ENCODE peak calls at places on chromosome 7, in seven cellular contexts. N is mammary epithelial cell, S is lower leg skin, G is AG09309, C is OCI-LY7, Z is PC-9, A is epithelial cell of esophagus. U is an unnamed sample.

GRCh38 chr7:1210321-1210978 is 22.2 kb upstream of the UNCX start:
- DNase-seq in C (no peak), A (no peak), Z (no peak), G (no peak), S (no peak), N (no peak), U (peak; percentile 23)

GRCh38 chr7:149459540-149460433 is 1.1 kb downstream of the ZNF777 start:
- DNase-seq in G (no peak), A (peak; percentile 14), C (peak; percentile 10), S (no peak), N (peak; percentile 20), Z (no peak), U (peak; percentile 11)

GRCh38 chr7:75056476-75056875 is 17.1 kb downstream of the RCC1L start:
- DNase-seq in Z (no peak), S (no peak), A (no peak), C (no peak), N (peak; percentile 26), G (peak; percentile 52), U (peak; percentile 79)

GRCh38 chr7:101518348-101518747 is 110.7 kb downstream of the MYL10 start:
- DNase-seq in A (no peak), N (no peak), G (no peak), C (no peak), Z (no peak), S (no peak), U (no peak)

GRCh38 chr7:72490301-72490700 is 78.2 kb upstream of the CALN1 start:
- DNase-seq in Z (no peak), N (no peak), S (no peak), A (no peak), C (no peak), G (no peak), U (no peak)

GRCh38 chr7:69871213-69871885 is 273.1 kb downstream of the AUTS2 start:
- DNase-seq in S (no peak), G (peak; percentile 27), Z (no peak), N (peak; percentile 44), C (no peak), A (peak; percentile 0), U (peak; percentile 34)

GRCh38 chr7:113256883-113257531 is 138.7 kb upstream of the SMIM30 start:
- DNase-seq in C (no peak), A (no peak), N (no peak), G (no peak), S (no peak), Z (no peak), U (no peak)

GRCh38 chr7:102260856-102261255 is 25.8 kb upstream of the SH2B2 start:
- DNase-seq in Z (no peak), S (no peak), G (no peak), A (no peak), N (no peak), C (no peak), U (peak; percentile 73)

GRCh38 chr7:102875700-102876192 is 37.1 kb upstream of the LRRC17 start:
- DNase-seq in N (peak; percentile 99), S (no peak), G (peak; percentile 95), Z (peak; percentile 98), C (no peak), A (peak; percentile 99), U (peak; percentile 100)

GRCh38 chr7:28542410-28542809 is 130.1 kb downstream of the CREB5 start:
- DNase-seq in Z (no peak), A (no peak), N (no peak), S (no peak), C (no peak), G (no peak), U (no peak)

GRCh38 chr7:70574970-70575799 is 556.8 kb upstream of the GALNT17 start:
- DNase-seq in N (peak; percentile 64), S (no peak), A (peak; percentile 90), Z (no peak), C (no peak), G (no peak), U (no peak)

GRCh38 chr7:101162551-101163280 is 2.7 kb downstream of the VGF start:
- DNase-seq in N (peak; percentile 63), C (peak; percentile 28), Z (peak; percentile 52), S (no peak), G (no peak), A (peak; percentile 69), U (peak; percentile 44)

GRCh38 chr7:75823198-75823910 is 9.7 kb upstream of the CCL24 start:
- DNase-seq in S (no peak), A (no peak), G (no peak), C (no peak), N (no peak), Z (no peak), U (no peak)

GRCh38 chr7:36710186-36710813 is 14.0 kb downstream of the AOAH start:
- DNase-seq in Z (no peak), A (no peak), S (no peak), G (no peak), C (no peak), N (no peak), U (no peak)

GRCh38 chr7:38020134-38020533 is 99.7 kb downstream of the EPDR1 start:
- DNase-seq in G (peak; percentile 39), S (no peak), C (no peak), Z (no peak), N (no peak), A (peak; percentile 0), U (peak; percentile 8)

GRCh38 chr7:140541513-140542192 is 62.3 kb upstream of the MKRN1 start:
- DNase-seq in A (peak; percentile 86), S (no peak), N (peak; percentile 87), G (peak; percentile 69), Z (peak; percentile 68), C (no peak), U (peak; percentile 92)

DNA sequence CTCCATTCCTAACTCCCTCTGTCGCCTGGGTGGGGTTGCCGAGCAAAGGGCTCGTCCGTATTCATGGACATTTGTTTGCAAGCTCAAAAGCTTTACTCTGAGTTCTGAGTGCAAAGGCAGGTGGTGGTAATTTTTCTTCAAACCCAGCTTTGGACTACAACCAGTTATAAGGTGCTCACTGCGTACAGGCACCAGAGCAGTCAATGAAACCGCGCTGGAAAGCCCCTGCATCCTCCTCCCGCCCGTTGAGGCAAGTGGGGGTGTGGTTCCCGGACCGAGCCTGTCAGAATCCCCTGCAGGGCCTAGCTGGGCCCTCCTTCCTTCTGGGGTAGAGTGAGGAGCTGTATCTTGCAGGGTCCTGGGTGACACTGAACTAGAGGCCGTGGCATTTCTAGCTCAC is 22.3 kb downstream of the AMZ1 start:
- DNase-seq in N (no peak), S (no peak), A (no peak), Z (no peak), G (no peak), C (peak; percentile 83), U (no peak)
- H3K4me3 ChIP-seq in N (no peak overlapping the region), S (no peak overlapping the region), A (no peak overlapping the region), Z (no peak overlapping the region), G (no peak overlapping the region), C (peak overlapping the region; percentile 64), U (no peak overlapping the region)

GRCh38 chr7:99452541-99452940 is 13.4 kb downstream of the ATP5MF start:
- DNase-seq in A (no peak), S (no peak), C (no peak), Z (no peak), G (no peak), N (no peak), U (no peak)

GRCh38 chr7:99451936-99452335 is 13.2 kb downstream of the CPSF4 start:
- DNase-seq in G (no peak), Z (no peak), A (no peak), C (no peak), N (no peak), S (no peak), U (no peak)

GRCh38 chr7:99446096-99446495 is 7.4 kb downstream of the CPSF4 start:
- DNase-seq in C (no peak), N (no peak), G (no peak), Z (no peak), S (no peak), A (no peak), U (no peak)

GRCh38 chr7:99448855-99449254 is 10.1 kb downstream of the CPSF4 start:
- DNase-seq in Z (no peak), S (no peak), A (no peak), N (no peak), G (no peak), C (no peak), U (no peak)

GRCh38 chr7:99447943-99448342 is 9.2 kb downstream of the CPSF4 start:
- DNase-seq in A (no peak), G (no peak), C (no peak), Z (no peak), S (no peak), N (no peak), U (no peak)
- TF ChIP-seq CTCF in A (peak; percentile 13), G (no peak), C (no peak), Z (peak; percentile 60), S (no peak), N (no peak), U (no peak)

DNA sequence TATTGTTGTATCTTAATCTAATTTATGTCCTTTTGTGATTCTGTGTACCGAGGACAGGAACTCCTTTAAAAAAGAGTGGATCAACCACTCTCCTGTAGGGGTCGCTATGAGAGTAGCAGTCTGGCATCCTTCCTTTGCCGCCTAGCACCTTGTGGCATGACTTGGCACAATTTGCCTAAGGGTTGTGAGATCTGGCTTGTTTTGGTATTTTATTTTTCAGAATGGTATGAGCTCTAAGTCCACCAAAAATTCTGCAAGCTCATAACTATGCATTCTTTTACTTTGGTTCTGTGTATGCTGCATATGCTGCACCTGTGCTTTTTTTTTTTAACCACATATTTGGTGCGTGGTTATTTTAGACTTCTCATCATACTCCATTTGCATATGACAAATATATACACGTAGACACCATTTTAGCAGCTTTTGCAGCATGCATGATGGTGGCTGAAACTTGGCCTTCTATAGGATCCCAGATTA is 112.8 kb downstream of the CDK14 start:
- DNase-seq in A (peak; percentile 41), N (no peak), G (no peak), S (no peak), Z (no peak), C (peak; percentile 93), U (no peak)
- H3K4me3 ChIP-seq in A (no peak overlapping the region), N (no peak overlapping the region), G (no peak overlapping the region), S (no peak overlapping the region), Z (no peak overlapping the region), C (peak overlapping the region; percentile 86), U (no peak overlapping the region)

DNA sequence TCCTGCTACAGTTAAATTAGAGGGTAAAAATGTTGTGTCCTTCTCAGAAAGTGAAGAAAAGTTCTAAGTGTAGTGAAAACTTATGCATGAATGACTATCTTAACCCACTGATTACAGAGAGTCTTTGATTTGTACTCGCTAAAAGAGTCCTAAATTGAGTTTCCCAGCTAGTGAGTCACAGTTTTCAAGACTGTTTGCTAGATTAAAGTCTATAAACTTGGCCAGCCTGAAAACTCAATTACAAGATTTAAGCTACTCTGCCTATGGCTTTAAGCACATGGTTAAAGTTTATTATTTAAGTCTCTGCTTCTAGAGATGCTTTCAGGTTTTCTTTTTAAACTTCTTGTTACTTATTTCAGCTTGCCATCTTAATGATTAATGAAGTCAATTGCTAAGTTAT is 44.4 kb downstream of the MRPS24 start:
- DNase-seq in G (no peak), A (no peak), C (no peak), S (no peak), N (no peak), Z (no peak), U (no peak)
- TF ChIP-seq CTCF in G (no peak), A (no peak), C (no peak), S (no peak), N (no peak), Z (no peak), U (no peak)

GRCh38 chr7:19144661-19145428 is at the start of gene FERD3L:
- DNase-seq in N (no peak), G (no peak), C (no peak), Z (no peak), S (no peak), A (no peak), U (no peak)
- H3K4me3 ChIP-seq in N (no peak within 1 kb of the TSS), G (peak within 1 kb of the TSS; percentile 13), C (no peak within 1 kb of the TSS), Z (no peak within 1 kb of the TSS), S (no peak within 1 kb of the TSS), A (no peak within 1 kb of the TSS), U (no peak within 1 kb of the TSS)

GRCh38 chr7:20784311-20785210 is 2.1 kb downstream of the SP8 start:
- DNase-seq in G (no peak), N (peak; percentile 66), S (no peak), A (peak; percentile 70), Z (no peak), C (no peak), U (no peak)
- TF ChIP-seq CTCF in G (no peak), N (peak; percentile 46), S (no peak), A (no peak), Z (no peak), C (no peak), U (no peak)

U was measured in cardiac fibroblast.